ENCODE peak calls at places on chromosome 4, in five cellular contexts. One of them, this sample, is unnamed.

GRCh38 chr4:15718959-15719358 is 16.1 kb downstream of the BST1 start:
- DNase-seq in H9: no peak
- DNase-seq in activated naive CD4-positive, alpha-beta T cell treated with anti-CD3 and anti-CD28 coated beads, Interleukin-2, amount 50 U/mL, for 72 hours: no peak
- DNase-seq in D341Med: no peak
- DNase-seq in GM12865: no peak
- DNase-seq in this sample: no peak

GRCh38 chr4:183657564-183657963 is 1.4 kb downstream of the RWDD4 start:
- DNase-seq in H9: no peak
- DNase-seq in activated naive CD4-positive, alpha-beta T cell treated with anti-CD3 and anti-CD28 coated beads, Interleukin-2, amount 50 U/mL, for 72 hours: no peak
- DNase-seq in D341Med: no peak
- DNase-seq in GM12865: peak
- DNase-seq in this sample: no peak

GRCh38 chr4:52750819-52751348 is 341 bp downstream of the ERVMER34-1 start:
- DNase-seq in H9: peak
- DNase-seq in activated naive CD4-positive, alpha-beta T cell treated with anti-CD3 and anti-CD28 coated beads, Interleukin-2, amount 50 U/mL, for 72 hours: no peak
- DNase-seq in D341Med: peak
- DNase-seq in GM12865: no peak
- DNase-seq in this sample: peak

GRCh38 chr4:18980516-18981233 is 959.1 kb upstream of the LCORL start:
- DNase-seq in H9: no peak
- DNase-seq in activated naive CD4-positive, alpha-beta T cell treated with anti-CD3 and anti-CD28 coated beads, Interleukin-2, amount 50 U/mL, for 72 hours: no peak
- DNase-seq in D341Med: no peak
- DNase-seq in GM12865: peak
- DNase-seq in this sample: no peak

GRCh38 chr4:7773401-7774187 is 166.1 kb downstream of the AFAP1 start:
- DNase-seq in H9: no peak
- DNase-seq in activated naive CD4-positive, alpha-beta T cell treated with anti-CD3 and anti-CD28 coated beads, Interleukin-2, amount 50 U/mL, for 72 hours: no peak
- DNase-seq in D341Med: no peak
- DNase-seq in GM12865: no peak
- DNase-seq in this sample: no peak

GRCh38 chr4:3420956-3421355 is 20.8 kb upstream of the HGFAC start:
- DNase-seq in H9: no peak
- DNase-seq in activated naive CD4-positive, alpha-beta T cell treated with anti-CD3 and anti-CD28 coated beads, Interleukin-2, amount 50 U/mL, for 72 hours: no peak
- DNase-seq in D341Med: no peak
- DNase-seq in GM12865: no peak
- DNase-seq in this sample: no peak

GRCh38 chr4:176778491-176778890 is 14.2 kb downstream of the VEGFC start:
- DNase-seq in H9: no peak
- DNase-seq in activated naive CD4-positive, alpha-beta T cell treated with anti-CD3 and anti-CD28 coated beads, Interleukin-2, amount 50 U/mL, for 72 hours: no peak
- DNase-seq in D341Med: no peak
- DNase-seq in GM12865: no peak
- DNase-seq in this sample: no peak

GRCh38 chr4:145840162-145840768 is 98.4 kb downstream of the ZNF827 start:
- DNase-seq in H9: no peak
- DNase-seq in activated naive CD4-positive, alpha-beta T cell treated with anti-CD3 and anti-CD28 coated beads, Interleukin-2, amount 50 U/mL, for 72 hours: no peak
- DNase-seq in D341Med: peak
- DNase-seq in GM12865: peak
- DNase-seq in this sample: no peak

GRCh38 chr4:107757860-107758476 is 37.9 kb upstream of the PAPSS1 start:
- DNase-seq in H9: no peak
- DNase-seq in activated naive CD4-positive, alpha-beta T cell treated with anti-CD3 and anti-CD28 coated beads, Interleukin-2, amount 50 U/mL, for 72 hours: no peak
- DNase-seq in D341Med: peak
- DNase-seq in GM12865: peak
- DNase-seq in this sample: no peak

GRCh38 chr4:18075823-18076433 is 54.4 kb upstream of the LCORL start:
- DNase-seq in H9: peak
- DNase-seq in activated naive CD4-positive, alpha-beta T cell treated with anti-CD3 and anti-CD28 coated beads, Interleukin-2, amount 50 U/mL, for 72 hours: no peak
- DNase-seq in D341Med: peak
- DNase-seq in GM12865: peak
- DNase-seq in this sample: peak

GRCh38 chr4:93730760-93731159 is 97.8 kb upstream of the ATOH1 start:
- DNase-seq in H9: no peak
- DNase-seq in activated naive CD4-positive, alpha-beta T cell treated with anti-CD3 and anti-CD28 coated beads, Interleukin-2, amount 50 U/mL, for 72 hours: no peak
- DNase-seq in D341Med: no peak
- DNase-seq in GM12865: no peak
- DNase-seq in this sample: peak

GRCh38 chr4:111761531-111761930 is 383.7 kb upstream of the FAM241A start:
- DNase-seq in H9: no peak
- DNase-seq in activated naive CD4-positive, alpha-beta T cell treated with anti-CD3 and anti-CD28 coated beads, Interleukin-2, amount 50 U/mL, for 72 hours: no peak
- DNase-seq in D341Med: peak
- DNase-seq in GM12865: no peak
- DNase-seq in this sample: no peak

GRCh38 chr4:15003441-15003890 is 1.2 kb downstream of the CPEB2 start:
- DNase-seq in H9: peak
- DNase-seq in activated naive CD4-positive, alpha-beta T cell treated with anti-CD3 and anti-CD28 coated beads, Interleukin-2, amount 50 U/mL, for 72 hours: no peak
- DNase-seq in D341Med: peak
- DNase-seq in GM12865: peak
- DNase-seq in this sample: no peak

This sample was measured in ELF-1.